ENCODE peak calls at places on chromosomes 11 and 22, in four cellular contexts. D is stomach, L is endothelial cell of umbilical vein, W is tibial nerve. H is an unnamed sample. For H3K27me3 and H3K36me3, the result is how much of the 10 kb centered on the place peaks cover.

GRCh38 chr11:115164774-115165173 is 339.4 kb downstream of the CADM1 start:
- DNase-seq in D (no peak), L (no peak), W (no peak), H (peak)

GRCh38 chr22:40721266-40721665 is 42.0 kb downstream of the MCHR1 start:
- DNase-seq in D (no peak), W (no peak), L (no peak), H (no peak)

GRCh38 chr11:65301491-65302329 is 13.0 kb upstream of the CDC42EP2 start:
- DNase-seq in W (no peak), L (no peak), D (no peak), H (peak)

GRCh38 chr11:75762885-75763284 is 5.7 kb upstream of the DGAT2 start:
- DNase-seq in W (no peak), D (no peak), L (no peak), H (no peak)

GRCh38 chr22:50314081-50314454 is 6.6 kb upstream of the PLXNB2 start:
- DNase-seq in L (no peak), W (no peak), D (no peak), H (no peak)

GRCh38 chr11:952406-953385 is 27.0 kb downstream of the AP2A2 start:
- DNase-seq in W (no peak), L (no peak), D (peak), H (peak)

GRCh38 chr11:30914143-30914762 is 328.1 kb upstream of the MPPED2 start:
- DNase-seq in W (peak), D (peak), L (peak), H (peak)

GRCh38 chr22:50191041-50191740 is 5.5 kb downstream of the TRABD start:
- DNase-seq in W (no peak), L (no peak), D (peak), H (no peak)

GRCh38 chr22:38033522-38034277 is 23.5 kb upstream of the PICK1 start:
- DNase-seq in D (no peak), W (no peak), L (no peak), H (peak)

GRCh38 chr11:68661014-68661413 is 23.3 kb upstream of the GAL start:
- DNase-seq in D (no peak), L (no peak), W (no peak), H (no peak)

GRCh38 chr11:130609121-130610035 is 160.9 kb downstream of the ADAMTS15 start:
- DNase-seq in W (peak), D (peak), L (no peak), H (peak)

GRCh38 chr11:74427377-74427776 is 29.1 kb upstream of the PGM2L1 start:
- DNase-seq in L (peak), W (no peak), D (no peak), H (no peak)

GRCh38 chr11:78444726-78445125 is 27.1 kb upstream of the GAB2 start:
- DNase-seq in L (no peak), W (no peak), D (no peak), H (no peak)

GRCh38 chr11:133808393-133809140 is 36.7 kb downstream of the SPATA19 start:
- DNase-seq in W (no peak), L (no peak), D (no peak), H (no peak)

GRCh38 chr11:13923182-13923581 is 39.3 kb upstream of the SPON1 start:
- DNase-seq in D (no peak), L (no peak), W (no peak), H (no peak)

GRCh38 chr11:29093416-29093815 is 923.4 kb downstream of the KCNA4 start:
- DNase-seq in W (no peak), D (no peak), L (peak), H (no peak)

GRCh38 chr11:20609727-20610707 is 10.6 kb downstream of the SLC6A5 start:
- DNase-seq in D (peak), W (peak), L (peak), H (peak)

GRCh38 chr11:14237333-14237988 is 121.5 kb downstream of the RRAS2 start:
- DNase-seq in L (no peak), D (no peak), W (no peak), H (no peak)

GRCh38 chr11:134347441-134347840 is 15.7 kb downstream of the GLB1L2 start:
- DNase-seq in D (no peak), L (no peak), W (no peak), H (peak)

GRCh38 chr22:47553436-47553835 is 791.0 kb downstream of the TBC1D22A start:
- DNase-seq in W (no peak), L (no peak), D (no peak), H (no peak)

GRCh38 chr11:19679952-19680823 is 32.4 kb upstream of the NAV2 start:
- DNase-seq in L (peak), W (peak), D (peak), H (peak)

GRCh38 chr22:26460202-26460601 is 23.4 kb downstream of the HPS4 start:
- DNase-seq in L (no peak), W (no peak), D (no peak), H (no peak)

GRCh38 chr11:13238879-13239514 is 38.6 kb upstream of the BMAL1 start:
- DNase-seq in L (peak), W (peak), D (peak), H (peak)

GRCh38 chr11:76783901-76784813 is 1.0 kb downstream of the TSKU start:
- DNase-seq in D (peak), W (no peak), L (peak), H (peak)

GRCh38 chr22:19817561-19818263 is 37.0 kb downstream of the GNB1L start:
- DNase-seq in W (no peak), L (no peak), D (peak), H (peak)

GRCh38 chr11:73141309-73142127 is 600 bp downstream of the FCHSD2 start:
- DNase-seq in D (peak), W (peak), L (peak), H (peak)

GRCh38 chr22:45818130-45819085 is 146.8 kb downstream of the ATXN10 start:
- DNase-seq in D (no peak), L (no peak), W (peak), H (no peak)

GRCh38 chr22:49930596-49931412 is 12.4 kb downstream of the CRELD2 start:
- DNase-seq in W (peak), L (peak), D (peak), H (peak)

GRCh38 chr11:35622070-35622469 is 3.8 kb downstream of the FJX1 start:
- DNase-seq in L (peak), W (no peak), D (no peak), H (no peak)
- H3K27me3 ChIP-seq in L (under half), W (under half), D (half or more), H (under half)

GRCh38 chr11:114157476-114158050 is 98.1 kb downstream of the ZBTB16 start:
- DNase-seq in D (no peak), W (no peak), L (no peak), H (no peak)
- H3K4me3 ChIP-seq in D (no peak), W (no peak), L (no peak), H (no peak)

GRCh38 chr22:35435201-35435712 is 35.3 kb downstream of the MCM5 start:
- DNase-seq in W (no peak), L (no peak), D (no peak), H (no peak)

GRCh38 chr22:35432226-35432905 is 32.4 kb downstream of the MCM5 start:
- DNase-seq in L (no peak), D (no peak), W (no peak), H (no peak)

GRCh38 chr22:35434061-35434750 is 34.3 kb downstream of the MCM5 start:
- DNase-seq in D (no peak), W (no peak), L (no peak), H (no peak)

GRCh38 chr22:35430897-35431322 is 31.0 kb downstream of the MCM5 start:
- DNase-seq in W (peak), D (peak), L (peak), H (peak)

DNA sequence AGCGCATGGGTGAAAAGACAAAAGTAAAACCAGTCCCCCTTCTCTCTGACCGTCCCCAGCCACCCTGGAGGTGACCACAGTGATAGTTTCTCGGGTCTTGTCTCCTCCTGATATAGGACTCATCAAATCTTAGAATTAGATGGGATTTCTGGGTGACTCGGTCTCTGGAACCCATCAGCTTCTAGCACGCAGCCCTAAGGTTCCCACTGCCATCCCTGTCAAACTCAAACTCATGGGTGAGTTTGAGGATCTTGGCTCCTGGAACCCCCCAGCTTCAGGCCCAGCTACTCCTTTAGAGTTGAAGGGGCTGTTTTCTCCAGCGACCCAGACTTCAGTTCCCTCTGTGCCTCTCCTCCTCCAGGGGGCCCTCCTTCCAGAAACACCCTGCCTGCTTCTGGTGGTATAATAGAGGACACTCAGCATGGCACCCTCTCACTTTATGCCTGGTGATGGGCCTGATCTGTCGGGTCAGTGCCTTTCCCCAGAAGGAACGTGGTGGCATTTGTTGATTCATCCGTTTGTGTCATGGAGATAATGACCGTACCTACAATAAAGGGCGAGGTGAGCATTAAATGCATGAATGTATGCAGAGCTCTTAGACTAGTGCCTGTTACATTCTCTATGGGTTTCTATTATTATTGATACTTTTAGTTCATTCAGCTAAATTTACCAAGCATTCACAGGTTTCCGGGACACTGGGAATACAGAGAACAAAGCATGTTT is 31.7 kb downstream of the MCM5 start:
- DNase-seq in L (no peak), W (no peak), D (no peak), H (no peak)
- H3K36me3 ChIP-seq in L (under half), W (under half), D (under half), H (under half)

GRCh38 chr22:42277232-42277753 is 6.8 kb upstream of the TCF20 start:
- DNase-seq in D (no peak), L (no peak), W (no peak), H (no peak)
- H3K27me3 ChIP-seq in D (under half), L (under half), W (under half), H (under half)

GRCh38 chr22:17569971-17570511 is 6.7 kb downstream of the SLC25A18 start:
- DNase-seq in D (no peak), L (peak), W (no peak), H (no peak)
- H3K4me3 ChIP-seq in D (no peak), L (no peak), W (no peak), H (no peak)

H was measured in H7.